ENCODE peak calls at places on chromosomes 12 and 14, in five cellular contexts. Y, L, J, A and P are unnamed samples.

GRCh38 chr12:123029550-123029949 is 49.1 kb downstream of the ARL6IP4 start:
- DNase-seq in Y (no peak), L (no peak), J (no peak), A (no peak), P (no peak)

GRCh38 chr12:123024819-123025391 is 44.4 kb downstream of the ARL6IP4 start:
- DNase-seq in Y (no peak), L (no peak), J (no peak), A (no peak), P (no peak)

GRCh38 chr14:106837870-106838269 is 1311.5 kb downstream of the TMEM121 start:
- DNase-seq in Y (no peak), L (no peak), J (no peak), A (no peak), P (no peak)

GRCh38 chr12:130847097-130847496 is 8.0 kb upstream of the STX2 start:
- DNase-seq in Y (no peak), L (no peak), J (no peak), A (no peak), P (no peak)

GRCh38 chr12:63084501-63084900 is 66.5 kb downstream of the AVPR1A start:
- DNase-seq in Y (no peak), L (no peak), J (no peak), A (no peak), P (no peak)

GRCh38 chr12:8780389-8780788 is 42.0 kb upstream of the A2ML1 start:
- DNase-seq in Y (no peak), L (no peak), J (peak; percentile 42), A (no peak), P (no peak)

GRCh38 chr12:6620137-6620884 is 13.1 kb upstream of the CHD4 start:
- DNase-seq in Y (no peak), L (no peak), J (peak; percentile 92), A (no peak), P (no peak)

GRCh38 chr12:131863711-131864396 is 30.6 kb upstream of the ULK1 start:
- DNase-seq in Y (no peak), L (no peak), J (no peak), A (no peak), P (no peak)

GRCh38 chr12:120739031-120739762 is 13.6 kb downstream of the ACADS start:
- DNase-seq in Y (no peak), L (no peak), J (no peak), A (no peak), P (no peak)

GRCh38 chr12:95621725-95622124 is 70.4 kb upstream of the USP44 start:
- DNase-seq in Y (no peak), L (no peak), J (no peak), A (no peak), P (no peak)

GRCh38 chr14:95666450-95666849 is 19.8 kb upstream of the TCL1B start:
- DNase-seq in Y (no peak), L (no peak), J (no peak), A (no peak), P (no peak)

GRCh38 chr14:105944632-105945610 is 418.5 kb downstream of the TMEM121 start:
- DNase-seq in Y (peak; percentile 59), L (no peak), J (no peak), A (peak; percentile 66), P (peak; percentile 77)

GRCh38 chr14:39034481-39035296 is 68.3 kb downstream of the SEC23A start:
- DNase-seq in Y (no peak), L (no peak), J (peak; percentile 69), A (no peak), P (no peak)

GRCh38 chr14:75880512-75880911 is 101.3 kb downstream of the TGFB3 start:
- DNase-seq in Y (no peak), L (no peak), J (peak; percentile 14), A (no peak), P (no peak)